ENCODE peak calls at places on chromosomes 2 and 18, in seven cellular contexts. B, Y, G, C, A, T and D are unnamed samples.

GRCh38 chr18:40866013-40866644 is 1088.9 kb upstream of the PIK3C3 start:
- DNase-seq in A (no peak), T (no peak), G (no peak), Y (no peak), B (no peak), C (no peak), D (no peak)

GRCh38 chr18:13399511-13399910 is 181.0 kb downstream of the LDLRAD4 start:
- DNase-seq in C (no peak), B (no peak), T (no peak), A (no peak), G (no peak), Y (no peak), D (no peak)

GRCh38 chr2:2933421-2933820 is 444.2 kb downstream of the EIPR1 start:
- DNase-seq in B (no peak), A (no peak), G (peak; percentile 74), Y (no peak), T (no peak), C (no peak), D (no peak)

GRCh38 chr2:64493788-64494187 is 30.3 kb upstream of the AFTPH start:
- DNase-seq in G (no peak), Y (no peak), A (no peak), C (no peak), B (no peak), T (no peak), D (no peak)

GRCh38 chr2:145096582-145096981 is 576.7 kb upstream of the ZEB2 start:
- DNase-seq in T (no peak), C (no peak), A (no peak), Y (no peak), G (no peak), B (no peak), D (no peak)

GRCh38 chr2:160890667-160891352 is 269.4 kb upstream of the TANK start:
- DNase-seq in B (no peak), Y (no peak), A (no peak), C (no peak), G (no peak), T (no peak), D (no peak)

GRCh38 chr2:54083021-54083420 is 32.4 kb upstream of the ACYP2 start:
- DNase-seq in T (no peak), C (no peak), Y (no peak), B (no peak), A (no peak), G (no peak), D (no peak)

GRCh38 chr2:186980117-186980442 is 131.1 kb upstream of the ZSWIM2 start:
- DNase-seq in C (no peak), G (no peak), T (no peak), A (no peak), B (no peak), Y (no peak), D (no peak)

GRCh38 chr2:122525341-122525740 is 769.9 kb downstream of the TSN start:
- DNase-seq in B (no peak), T (no peak), C (no peak), G (no peak), Y (no peak), A (no peak), D (no peak)

GRCh38 chr18:26978812-26979341 is 113.4 kb upstream of the AQP4 start:
- DNase-seq in A (no peak), B (no peak), Y (no peak), C (peak; percentile 76), G (no peak), T (no peak), D (peak; percentile 25)

GRCh38 chr2:238123991-238124470 is 14.4 kb upstream of the KLHL30 start:
- DNase-seq in A (no peak), C (no peak), Y (no peak), T (no peak), B (no peak), G (no peak), D (no peak)

GRCh38 chr2:64137567-64137966 is 6.7 kb downstream of the PELI1 start:
- DNase-seq in C (no peak), T (no peak), B (no peak), Y (peak; percentile 14), G (no peak), A (no peak), D (no peak)

DNA sequence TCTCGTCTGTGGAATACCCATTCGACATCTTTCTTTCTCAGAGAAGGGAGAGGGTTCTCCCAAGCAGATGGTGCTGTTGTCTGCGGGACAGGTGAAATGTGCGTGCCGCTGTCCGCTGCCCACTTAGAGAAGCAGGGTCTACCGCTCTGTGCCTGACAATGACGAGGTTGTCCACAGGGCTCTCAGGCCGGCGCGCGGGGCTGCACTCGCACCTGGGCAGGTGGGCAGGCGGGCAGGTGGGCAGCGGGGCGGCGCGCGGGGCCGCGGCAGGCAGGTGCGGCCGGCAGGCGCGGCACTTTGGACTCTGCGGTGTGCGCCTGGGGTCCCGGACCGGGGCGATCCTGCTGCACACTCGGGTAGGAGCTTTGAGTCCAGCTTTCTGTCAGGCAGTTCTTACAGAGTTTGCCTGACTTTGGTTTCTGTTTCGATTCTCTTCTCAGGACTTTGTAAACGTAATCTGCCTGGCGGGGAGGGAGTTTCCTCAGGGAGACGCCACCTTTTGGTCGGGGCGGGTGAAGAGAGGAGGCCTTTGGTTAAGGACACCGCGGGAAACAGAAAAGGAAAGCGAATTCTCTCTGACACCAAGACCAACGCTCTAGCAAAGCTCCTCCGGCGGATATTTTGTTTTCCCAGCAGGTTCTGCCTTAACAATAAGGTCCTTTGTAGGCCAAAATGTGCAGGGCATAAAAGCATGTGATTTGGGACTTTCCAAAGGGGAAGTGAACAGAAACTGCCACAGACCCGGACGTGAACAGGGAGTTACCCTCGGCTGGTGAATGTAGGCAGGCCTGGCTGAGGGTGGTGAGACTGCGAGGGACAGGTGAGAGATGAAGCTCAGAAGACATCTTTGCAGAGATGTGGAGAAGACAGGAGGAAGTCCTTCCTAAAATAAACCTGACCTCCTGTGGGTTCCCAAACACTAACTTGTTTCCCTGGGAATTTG is at the start of gene IFIH1:
- DNase-seq in G (peak; percentile 44), Y (peak; percentile 87), B (peak; percentile 66), A (peak; percentile 91), C (peak; percentile 94), T (no peak), D (peak; percentile 51)
- TF ChIP-seq POLR2AphosphoS5 in G (no peak), Y (peak; percentile 80), B (peak; percentile 40), A (no peak), C (peak; percentile 89), T (peak; percentile 33), D (peak; percentile 75)

GRCh38 chr2:55093381-55093780 is 43.1 kb upstream of the RTN4 start:
- DNase-seq in C (no peak), G (no peak), T (no peak), B (peak; percentile 38), A (no peak), Y (peak; percentile 83), D (no peak)

GRCh38 chr2:55092439-55092838 is 42.2 kb upstream of the RTN4 start:
- DNase-seq in A (no peak), B (no peak), C (no peak), T (no peak), G (no peak), Y (no peak), D (no peak)

GRCh38 chr2:55088400-55088799 is 38.1 kb upstream of the RTN4 start:
- DNase-seq in A (no peak), T (no peak), Y (no peak), B (no peak), G (no peak), C (no peak), D (no peak)

GRCh38 chr2:55089716-55090115 is 39.5 kb upstream of the RTN4 start:
- DNase-seq in G (no peak), B (no peak), T (no peak), C (no peak), Y (no peak), A (no peak), D (no peak)

GRCh38 chr2:55090702-55091101 is 40.5 kb upstream of the RTN4 start:
- DNase-seq in B (no peak), T (no peak), Y (peak; percentile 73), C (no peak), G (no peak), A (no peak), D (no peak)
- TF ChIP-seq POLR2AphosphoS5 in B (no peak), T (no peak), Y (no peak), C (no peak), G (no peak), A (no peak), D (no peak)

DNA sequence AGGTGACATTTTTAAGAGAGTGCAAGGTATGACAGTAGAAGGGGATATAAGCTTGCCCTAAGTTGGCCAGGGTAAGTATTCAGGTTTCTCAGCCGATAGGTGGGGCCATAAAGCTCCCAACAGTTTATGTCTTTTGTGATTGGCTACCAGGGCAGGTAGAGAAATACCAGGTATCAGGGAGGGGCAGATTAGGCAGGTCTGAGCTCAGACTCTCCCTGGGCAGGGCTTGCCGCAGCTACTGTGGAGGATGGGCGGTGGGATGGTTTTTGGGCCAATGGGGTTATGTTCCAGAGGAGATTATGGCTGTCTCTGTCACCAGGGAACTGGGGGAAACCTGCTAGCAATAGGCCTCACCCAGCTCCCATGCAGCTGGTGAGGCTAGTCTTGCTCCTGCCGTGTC is 211.6 kb downstream of the PTH2R start:
- DNase-seq in G (no peak), T (no peak), A (no peak), C (no peak), Y (no peak), B (no peak), D (no peak)
- TF ChIP-seq POLR2AphosphoS5 in G (no peak), T (no peak), A (no peak), C (no peak), Y (no peak), B (no peak), D (no peak)

GRCh38 chr2:218645126-218645525 is 14.3 kb downstream of the ZNF142 start:
- DNase-seq in A (no peak), Y (no peak), T (no peak), B (no peak), C (no peak), G (no peak), D (no peak)
- TF ChIP-seq POLR2AphosphoS5 in A (no peak), Y (no peak), T (no peak), B (no peak), C (no peak), G (no peak), D (no peak)

GRCh38 chr18:2920546-2921343 is 73.9 kb downstream of the EMILIN2 start:
- DNase-seq in C (no peak), A (no peak), Y (no peak), G (no peak), T (no peak), B (no peak), D (no peak)

GRCh38 chr18:2923464-2923863 is 76.7 kb downstream of the EMILIN2 start:
- DNase-seq in T (no peak), A (no peak), Y (no peak), B (no peak), G (no peak), C (no peak), D (no peak)

GRCh38 chr18:2920027-2920426 is 73.2 kb downstream of the EMILIN2 start:
- DNase-seq in C (no peak), A (no peak), G (no peak), B (no peak), Y (no peak), T (no peak), D (no peak)

GRCh38 chr18:2919600-2919999 is 72.8 kb downstream of the EMILIN2 start:
- DNase-seq in Y (no peak), C (no peak), G (no peak), A (no peak), B (no peak), T (no peak), D (no peak)

DNA sequence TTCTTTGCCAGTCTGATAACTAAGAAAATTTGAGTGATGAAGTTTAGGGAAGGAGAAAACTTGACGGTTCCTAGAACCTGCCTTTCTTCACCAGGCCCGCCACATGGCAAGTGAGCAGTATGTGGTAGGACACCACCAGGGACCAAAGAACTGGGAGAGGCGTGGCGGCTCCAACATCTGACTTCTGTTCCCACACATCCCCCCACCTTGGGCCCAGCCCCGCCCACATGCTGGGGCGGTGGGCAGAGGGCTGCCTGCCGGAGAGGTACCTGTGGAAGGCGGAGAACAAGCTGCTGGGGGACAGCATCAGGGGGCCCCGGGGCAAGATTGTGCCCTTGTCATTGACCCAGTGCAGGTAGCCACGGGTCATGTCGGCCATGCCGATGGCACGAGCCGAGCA is 75.0 kb downstream of the EMILIN2 start:
- DNase-seq in B (no peak), C (no peak), T (no peak), A (no peak), G (no peak), Y (no peak), D (no peak)
- TF ChIP-seq POLR2AphosphoS5 in B (no peak), C (no peak), T (no peak), A (no peak), G (no peak), Y (no peak), D (no peak)